ENCODE peak calls at places on chromosomes 4 and X, in four cellular contexts. X, I, V and Z are unnamed samples.

GRCh38 chrX:71143508-71143907 is 1.1 kb upstream of the NLGN3 start:
- DNase-seq in X (no peak), I (peak), V (no peak), Z (peak)

GRCh38 chr4:7226464-7226863 is 34.1 kb downstream of the SORCS2 start:
- DNase-seq in X (no peak), V (no peak), I (no peak), Z (no peak)

GRCh38 chr4:67700119-67700873 is 659 bp downstream of the UBA6 start:
- DNase-seq in X (no peak), V (peak), I (peak), Z (no peak)

GRCh38 chrX:136209751-136210150 is 41.4 kb downstream of the MAP7D3 start:
- DNase-seq in V (no peak), I (no peak), X (no peak), Z (no peak)

GRCh38 chr4:134585972-134586371 is 384.4 kb upstream of the PABPC4L start:
- DNase-seq in I (peak), X (no peak), V (no peak), Z (no peak)

GRCh38 chr4:109552240-109552639 is 7.8 kb upstream of the MCUB start:
- DNase-seq in X (no peak), V (no peak), I (no peak), Z (no peak)

GRCh38 chr4:14254806-14255445 is 627.4 kb upstream of the BOD1L1 start:
- DNase-seq in X (no peak), I (no peak), V (no peak), Z (no peak)

GRCh38 chrX:148577711-148578110 is 77.3 kb downstream of the AFF2 start:
- DNase-seq in V (no peak), X (no peak), I (no peak), Z (no peak)

GRCh38 chr4:152235718-152236117 is 300.2 kb downstream of the FBXW7 start:
- DNase-seq in X (no peak), V (no peak), I (no peak), Z (no peak)

GRCh38 chr4:122534776-122535175 is 78.3 kb upstream of the IL2 start:
- DNase-seq in X (no peak), V (no peak), I (no peak), Z (no peak)

GRCh38 chr4:163866728-163867313 is 372.3 kb downstream of the TMA16 start:
- DNase-seq in V (no peak), I (no peak), X (no peak), Z (no peak)
- H3K4me3 ChIP-seq in V (no peak), I (no peak), X (no peak), Z (no peak)

DNA sequence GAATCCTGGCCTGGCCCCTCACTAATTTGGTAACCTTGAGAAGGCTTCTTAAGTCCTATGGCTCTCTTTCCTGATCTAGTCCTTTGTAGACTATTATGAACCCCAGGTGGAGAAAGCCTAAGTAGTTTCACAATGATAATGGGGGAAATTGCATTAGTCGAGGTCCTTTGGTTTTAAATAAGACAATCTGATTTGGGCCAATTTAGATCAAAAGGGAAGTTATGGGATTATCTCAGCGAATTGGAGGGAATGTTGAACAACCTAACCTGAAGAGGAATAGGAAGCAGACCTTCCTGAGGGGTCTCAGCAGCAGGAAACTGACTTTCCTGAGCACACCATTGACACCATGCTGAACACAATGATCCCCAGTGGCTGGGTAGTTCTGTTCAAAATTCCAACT is 331.5 kb downstream of the PRDM5 start:
- DNase-seq in X (no peak), I (no peak), V (no peak), Z (no peak)
- H3K4me3 ChIP-seq in X (no peak), I (no peak), V (no peak), Z (no peak)

DNA sequence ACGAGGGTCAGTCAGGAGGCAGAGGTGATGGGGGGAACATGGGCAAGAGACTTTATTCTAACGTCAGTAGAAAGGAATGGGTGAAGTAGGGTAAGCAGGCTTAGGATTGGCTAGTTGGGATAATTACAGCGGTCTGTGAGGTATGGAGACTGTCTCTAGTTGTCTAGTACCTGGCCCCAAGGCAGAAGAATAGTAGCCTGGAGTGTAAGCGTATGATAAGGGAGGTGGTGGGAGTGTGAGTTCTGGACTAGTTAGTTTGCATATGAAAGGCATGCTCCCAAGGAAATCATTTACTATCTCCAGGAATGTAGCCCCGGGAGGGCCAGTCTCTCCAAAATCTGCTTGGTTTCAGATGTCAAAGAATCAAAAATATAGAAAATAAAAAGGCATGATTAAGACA is 219.6 kb upstream of the ANXA3 start:
- DNase-seq in I (no peak), V (no peak), X (no peak), Z (no peak)
- H3K4me3 ChIP-seq in I (no peak), V (no peak), X (no peak), Z (no peak)

GRCh38 chr4:99816611-99817309 is at the start of gene DAPP1:
- DNase-seq in V (peak), X (no peak), I (no peak), Z (no peak)
- H3K4me3 ChIP-seq in V (peak), X (no peak), I (no peak), Z (no peak)

DNA sequence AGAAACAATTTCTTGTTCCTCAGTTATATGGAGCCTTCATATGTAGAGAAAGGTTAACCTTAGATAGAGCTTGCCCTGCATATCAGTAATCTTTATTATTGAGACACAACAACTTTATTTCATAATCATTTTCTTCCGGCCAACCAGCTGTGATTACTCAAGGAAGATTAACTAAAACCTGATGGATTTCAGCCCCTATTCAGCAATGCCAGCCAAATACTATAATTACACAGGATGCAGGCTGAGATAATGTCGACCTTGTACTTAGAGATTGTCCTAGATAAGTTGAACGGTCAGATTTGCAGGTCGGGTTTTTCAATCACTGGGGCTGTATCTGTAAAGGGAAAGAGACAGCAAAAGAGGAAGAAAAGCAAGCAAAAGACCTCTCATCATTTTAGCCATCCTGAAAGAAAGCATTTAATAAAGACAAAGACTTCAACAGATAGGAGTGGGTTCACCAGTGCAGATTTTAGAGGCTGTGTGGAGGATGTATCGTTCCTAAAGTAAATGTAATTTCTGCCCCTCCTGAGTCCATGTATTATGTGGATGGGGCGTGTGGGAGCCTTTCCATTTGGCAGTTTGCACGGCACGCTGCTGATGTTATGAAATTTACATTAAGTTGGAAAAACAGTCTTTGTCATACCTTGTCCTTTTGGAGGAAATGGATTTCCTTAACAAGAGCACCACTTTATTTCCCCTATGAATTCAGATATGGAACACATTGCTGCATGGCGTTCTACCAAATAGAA is 496.6 kb downstream of the SPRY1 start:
- DNase-seq in V (no peak), X (peak), I (peak), Z (peak)
- H3K4me3 ChIP-seq in V (no peak), X (no peak), I (no peak), Z (no peak)

GRCh38 chrX:131703646-131704045 is 159.8 kb downstream of the OR13H1 start:
- DNase-seq in I (no peak), X (no peak), V (no peak), Z (no peak)
- H3K4me3 ChIP-seq in I (no peak), X (no peak), V (no peak), Z (no peak)

GRCh38 chr4:185811509-185812364 is at the start of gene SORBS2:
- DNase-seq in I (peak), X (no peak), V (no peak), Z (peak)
- H3K4me3 ChIP-seq in I (peak), X (no peak), V (no peak), Z (peak)

DNA sequence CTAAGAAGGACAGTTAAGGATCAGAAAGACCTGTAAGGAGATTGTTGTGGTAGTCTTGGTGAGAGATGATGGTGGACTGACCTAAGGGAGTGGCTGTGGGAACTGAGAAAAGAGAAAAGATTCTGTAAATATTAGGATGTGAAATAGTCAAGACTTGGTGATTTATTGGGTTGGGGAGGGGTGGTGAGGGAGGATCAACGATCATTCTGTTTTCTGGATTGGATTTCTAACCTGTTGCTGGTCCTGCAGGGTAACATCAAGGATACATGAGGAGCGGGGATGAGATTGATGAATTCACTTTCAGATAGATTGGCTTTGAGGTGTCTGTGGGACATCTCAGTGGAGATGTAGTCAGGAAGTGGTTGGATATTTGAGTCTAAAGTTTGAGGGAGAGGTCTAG is 1.4 kb downstream of the PIN4 start:
- DNase-seq in V (no peak), X (no peak), I (no peak), Z (no peak)
- H3K4me3 ChIP-seq in V (no peak), X (no peak), I (no peak), Z (peak)